ENCODE peak calls at places on chromosomes 2 and 18, in six cellular contexts. P is PC-9, Y is GM23338, A is GM23248, H is HCT116, E is MM.1S. X is an unnamed sample. For H3K9me2, the result is how much of the 10 kb centered on the place peaks cover.

GRCh38 chr2:73759904-73760303 is 20.0 kb downstream of the DUSP11 start:
- DNase-seq in H (no peak), P (no peak), Y (no peak), E (no peak), A (peak), X (no peak)

GRCh38 chr18:74499633-74500032 is 3.5 kb downstream of the CNDP2 start:
- DNase-seq in P (peak), H (no peak), A (peak), E (peak), Y (no peak), X (peak)

GRCh38 chr2:168518555-168519066 is 62.5 kb downstream of the CERS6 start:
- DNase-seq in P (no peak), H (no peak), Y (peak), E (no peak), A (peak), X (no peak)

GRCh38 chr18:11518788-11519685 is 90.4 kb upstream of the SLC35G4 start:
- DNase-seq in H (peak), E (peak), Y (peak), P (no peak), A (peak), X (peak)

GRCh38 chr2:36461039-36461681 is 105.6 kb downstream of the CRIM1 start:
- DNase-seq in A (peak), P (peak), E (peak), H (peak), Y (peak), X (peak)

GRCh38 chr2:132788310-132788832 is 118.4 kb upstream of the LYPD1 start:
- DNase-seq in E (no peak), P (no peak), H (no peak), Y (peak), A (no peak), X (no peak)

GRCh38 chr2:128808462-128809255 is 490.0 kb upstream of the HS6ST1 start:
- DNase-seq in Y (no peak), H (peak), P (peak), A (peak), E (no peak), X (no peak)

GRCh38 chr2:227939271-227940027 is 68.0 kb downstream of the DAW1 start:
- DNase-seq in Y (peak), E (peak), P (no peak), A (peak), H (peak), X (peak)

GRCh38 chr2:20229322-20230201 is 4.6 kb upstream of the SDC1 start:
- DNase-seq in H (no peak), Y (no peak), E (no peak), P (no peak), A (peak), X (no peak)

GRCh38 chr2:201008000-201008829 is 44.8 kb upstream of the ORC2 start:
- DNase-seq in P (peak), Y (no peak), A (no peak), H (no peak), E (no peak), X (no peak)

GRCh38 chr18:14086459-14087231 is 45.6 kb downstream of the ZNF519 start:
- DNase-seq in H (no peak), Y (peak), P (no peak), E (peak), A (peak), X (peak)

GRCh38 chr2:53130441-53130943 is 637.1 kb upstream of the CHAC2 start:
- DNase-seq in P (no peak), H (no peak), Y (no peak), A (peak), E (no peak), X (peak)

GRCh38 chr18:35634376-35634775 is 52.8 kb downstream of the GALNT1 start:
- DNase-seq in P (no peak), Y (no peak), A (no peak), E (no peak), H (no peak), X (peak)
- H3K9me2 ChIP-seq in P (under half), Y (under half), A (under half), E (under half), H (under half), X (under half)

GRCh38 chr2:177392373-177393246 is at the start of gene AGPS:
- DNase-seq in Y (peak), E (peak), H (peak), A (peak), P (peak), X (peak)
- H3K9me2 ChIP-seq in Y (under half), E (under half), H (under half), A (under half), P (under half), X (under half)

GRCh38 chr2:148607553-148607952 is 37.0 kb upstream of the EPC2 start:
- DNase-seq in Y (no peak), H (no peak), P (peak), A (no peak), E (no peak), X (peak)
- H3K9me2 ChIP-seq in Y (under half), H (under half), P (under half), A (under half), E (under half), X (under half)

DNA sequence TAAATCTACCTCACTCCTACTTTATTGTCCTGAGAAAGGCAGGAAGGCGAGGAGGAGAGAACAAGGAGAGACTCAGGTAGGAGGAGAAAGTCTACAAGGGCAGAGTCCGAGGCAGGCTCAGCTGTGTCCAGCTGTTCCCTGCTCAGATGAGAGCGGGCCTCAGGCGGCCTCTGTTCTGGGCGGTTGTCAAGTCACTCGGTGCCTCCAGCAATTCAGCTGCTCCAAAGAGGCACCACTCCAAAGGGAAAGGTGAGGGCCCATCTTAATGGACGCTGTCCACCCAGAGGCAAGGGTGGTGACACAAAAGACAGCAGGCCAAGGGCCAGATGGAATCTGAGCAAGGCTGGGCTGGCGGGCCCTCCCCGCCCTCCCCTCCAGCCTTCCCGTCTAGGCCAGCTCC is 101.4 kb upstream of the EPAS1 start:
- DNase-seq in E (no peak), H (no peak), A (no peak), Y (no peak), P (no peak), X (no peak)
- H3K9me2 ChIP-seq in E (under half), H (under half), A (under half), Y (under half), P (under half), X (under half)

GRCh38 chr2:194252127-194252526 is 1404.9 kb upstream of the SLC39A10 start:
- DNase-seq in H (no peak), P (no peak), Y (peak), E (no peak), A (no peak), X (no peak)
- H3K9me2 ChIP-seq in H (under half), P (under half), Y (under half), E (under half), A (under half), X (under half)

GRCh38 chr2:72204782-72205545 is 57.3 kb upstream of the CYP26B1 start:
- DNase-seq in A (peak), Y (no peak), P (no peak), H (no peak), E (no peak), X (no peak)
- H3K9me2 ChIP-seq in A (under half), Y (under half), P (under half), H (under half), E (under half), X (under half)

DNA sequence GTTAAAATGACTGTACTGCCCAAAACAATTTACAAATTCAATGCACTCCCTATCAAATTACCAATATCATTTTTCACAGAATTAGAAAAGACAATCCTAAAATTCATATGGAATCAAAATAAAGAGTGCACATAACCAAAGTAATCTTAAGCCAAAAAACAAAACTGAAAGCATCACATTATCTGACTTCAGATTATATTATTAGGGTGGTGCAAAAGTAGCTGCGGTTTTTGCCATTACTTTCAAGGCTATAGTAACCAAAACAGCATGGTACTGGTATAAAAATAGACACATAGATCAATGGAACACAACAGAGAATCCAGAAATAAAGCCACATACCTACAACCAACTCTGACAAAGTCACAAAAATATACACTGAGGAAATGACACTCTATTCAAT is 396.6 kb downstream of the EIPR1 start:
- DNase-seq in E (peak), P (no peak), H (no peak), A (no peak), Y (no peak), X (no peak)
- H3K9me2 ChIP-seq in E (under half), P (under half), H (under half), A (under half), Y (under half), X (under half)

DNA sequence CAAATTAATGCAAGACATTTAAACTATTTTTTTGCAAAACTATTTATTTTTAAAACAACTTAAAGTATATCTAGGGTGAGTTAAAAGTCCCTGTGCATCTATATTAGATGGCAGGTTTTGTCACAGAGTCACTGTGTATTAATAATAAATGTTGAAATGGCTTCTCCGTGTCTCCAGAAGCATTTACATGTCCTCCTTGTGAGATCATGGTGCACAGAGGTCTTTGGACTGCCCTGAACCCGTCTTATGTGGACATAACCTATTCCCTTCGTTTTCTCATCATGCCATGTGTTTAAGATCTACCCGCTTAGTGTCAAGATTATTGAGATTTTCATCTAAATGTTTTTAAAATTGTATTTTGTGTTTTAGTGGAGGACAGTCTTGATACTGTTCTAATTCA is 39.3 kb downstream of the SOCS6 start:
- DNase-seq in H (no peak), E (no peak), A (no peak), P (no peak), Y (no peak), X (no peak)
- H3K9me2 ChIP-seq in H (under half), E (under half), A (under half), P (under half), Y (under half), X (under half)

DNA sequence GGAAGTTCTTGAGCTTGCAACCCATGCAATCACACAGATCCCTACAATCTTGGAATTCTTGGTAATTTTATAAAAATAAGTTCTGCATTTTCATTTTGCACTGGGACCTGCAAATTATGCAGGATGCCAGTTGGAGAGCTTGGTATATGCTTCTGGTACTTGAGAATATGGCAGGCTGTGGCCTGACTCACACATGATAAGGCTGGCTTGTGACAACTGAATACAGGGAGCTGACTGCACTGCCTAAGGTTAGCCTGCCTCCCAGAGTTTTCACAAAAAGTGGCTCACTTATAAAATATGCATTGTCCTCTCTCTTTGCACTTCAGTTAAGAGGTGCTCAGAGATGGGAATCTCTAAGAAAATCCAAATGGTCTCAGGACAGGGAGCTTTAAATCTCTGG is 265.5 kb upstream of the KCNJ3 start:
- DNase-seq in P (no peak), H (no peak), Y (no peak), E (no peak), A (no peak), X (no peak)
- H3K9me2 ChIP-seq in P (under half), H (under half), Y (under half), E (under half), A (under half), X (under half)

GRCh38 chr18:70462078-70462439 is 173.2 kb downstream of the SOCS6 start:
- DNase-seq in Y (no peak), P (no peak), E (no peak), A (no peak), H (no peak), X (no peak)
- H3K9me2 ChIP-seq in Y (under half), P (under half), E (under half), A (under half), H (under half), X (under half)

X was measured in PC-3.